ENCODE peak calls at places on chromosomes 6 and 20, in seven cellular contexts. H is posterior cingulate gyrus; A is SW 1271; Q is pancreas; I is omental fat pad; D is activated effector memory CD4-positive, alpha-beta T cell treated with Interleukin-2 at 50 U/mL for 16 hours; T is GM12865. G is an unnamed sample.

GRCh38 chr6:118712955-118713354 is 61.6 kb upstream of the CEP85L start:
- DNase-seq in H (no peak), A (no peak), Q (no peak), I (no peak), D (no peak), T (no peak), G (no peak)

GRCh38 chr20:8400461-8400860 is 268.4 kb downstream of the PLCB1 start:
- DNase-seq in H (no peak), A (no peak), Q (no peak), I (no peak), D (no peak), T (no peak), G (no peak)

GRCh38 chr6:170023620-170024521 is 267.0 kb downstream of the DLL1 start:
- DNase-seq in H (peak), A (no peak), Q (peak), I (no peak), D (no peak), T (no peak), G (no peak)

GRCh38 chr20:25058051-25058796 is at the start of gene ACSS1:
- DNase-seq in H (peak), A (peak), Q (peak), I (no peak), D (peak), T (peak), G (peak)

GRCh38 chr6:106281661-106282060 is 43.9 kb downstream of the ATG5 start:
- DNase-seq in H (no peak), A (no peak), Q (no peak), I (no peak), D (no peak), T (no peak), G (no peak)

GRCh38 chr6:3424185-3424927 is 32.5 kb downstream of the SLC22A23 start:
- DNase-seq in H (no peak), A (no peak), Q (no peak), I (no peak), D (no peak), T (no peak), G (no peak)

GRCh38 chr6:23031986-23032385 is 462.6 kb downstream of the HDGFL1 start:
- DNase-seq in H (no peak), A (no peak), Q (no peak), I (no peak), D (no peak), T (no peak), G (no peak)

GRCh38 chr6:37389857-37390256 is 36.1 kb downstream of the RNF8 start:
- DNase-seq in H (no peak), A (no peak), Q (no peak), I (no peak), D (no peak), T (no peak), G (no peak)

GRCh38 chr6:135812085-135812526 is 39.4 kb upstream of the PDE7B start:
- DNase-seq in H (no peak), A (no peak), Q (no peak), I (no peak), D (no peak), T (no peak), G (no peak)

GRCh38 chr6:13273931-13274706 is 54.2 kb downstream of the TBC1D7 start:
- DNase-seq in H (no peak), A (no peak), Q (no peak), I (no peak), D (peak), T (peak), G (peak)

GRCh38 chr20:31894980-31895675 is 24.7 kb downstream of the TTLL9 start:
- DNase-seq in H (no peak), A (no peak), Q (no peak), I (no peak), D (no peak), T (peak), G (no peak)

GRCh38 chr6:55260181-55260580 is 67.1 kb upstream of the GFRAL start:
- DNase-seq in H (no peak), A (no peak), Q (no peak), I (no peak), D (no peak), T (no peak), G (no peak)

GRCh38 chr6:77368660-77369313 is 94.5 kb downstream of the HTR1B start:
- DNase-seq in H (no peak), A (no peak), Q (no peak), I (no peak), D (no peak), T (no peak), G (no peak)

GRCh38 chr6:169849396-169849795 is 98.0 kb downstream of the ERMARD start:
- DNase-seq in H (peak), A (no peak), Q (no peak), I (no peak), D (no peak), T (no peak), G (no peak)

GRCh38 chr20:38334016-38334415 is 12.3 kb upstream of the LBP start:
- DNase-seq in H (no peak), A (no peak), Q (no peak), I (no peak), D (no peak), T (no peak), G (no peak)

GRCh38 chr6:16227605-16228004 is 10.8 kb upstream of the GMPR start:
- DNase-seq in H (no peak), A (no peak), Q (no peak), I (no peak), D (no peak), T (no peak), G (no peak)

GRCh38 chr20:45218133-45218532 is 3.0 kb upstream of the SEMG2 start:
- DNase-seq in H (no peak), A (no peak), Q (no peak), I (no peak), D (no peak), T (no peak), G (no peak)

GRCh38 chr6:4320860-4321259 is 185.5 kb upstream of the ECI2 start:
- DNase-seq in H (no peak), A (peak), Q (no peak), I (no peak), D (no peak), T (no peak), G (no peak)

G was measured in activated T-helper 2 cell treated with anti-CD3 and anti-CD28 coated beads, Interferon-gamma antibody, Interleukin-2, Interleukin-4, amounts not matched to agents 10 μg/mL and 5 μg/mL and 100 μg/mL, durations not matched to agents 14 hours and 24 hours and 36 hours.